ENCODE peak calls at places on chromosomes 2 and 18, in four cellular contexts. X is WTC11, V is GM12878, M is SK-N-SH. D is an unnamed sample.

GRCh38 chr2:185208261-185208660 is 530.3 kb upstream of the FSIP2 start:
- DNase-seq in X (peak), V (no peak), M (peak), D (no peak)

GRCh38 chr2:47274054-47274779 is 119.1 kb upstream of the STPG4 start:
- DNase-seq in X (no peak), V (no peak), M (no peak), D (no peak)

GRCh38 chr2:230602562-230603230 is 109.9 kb upstream of the CAB39 start:
- DNase-seq in X (no peak), V (no peak), M (no peak), D (no peak)

GRCh38 chr2:170815311-170815710 is 1.4 kb upstream of the GAD1 start:
- DNase-seq in X (no peak), V (no peak), M (no peak), D (no peak)

GRCh38 chr2:124261456-124261855 is 236.4 kb downstream of the CNTNAP5 start:
- DNase-seq in X (no peak), V (no peak), M (no peak), D (no peak)

GRCh38 chr2:85913854-85914524 is 25.2 kb upstream of the ST3GAL5 start:
- DNase-seq in X (no peak), V (no peak), M (no peak), D (no peak)

GRCh38 chr2:42182654-42183308 is 13.6 kb downstream of the EML4 start:
- DNase-seq in X (no peak), V (no peak), M (no peak), D (no peak)

GRCh38 chr2:209383212-209383611 is 40.6 kb upstream of the MAP2 start:
- DNase-seq in X (no peak), V (no peak), M (no peak), D (no peak)

GRCh38 chr2:111100087-111100764 is 20.5 kb upstream of the BCL2L11 start:
- DNase-seq in X (no peak), V (no peak), M (no peak), D (no peak)

GRCh38 chr2:8848328-8849100 is 11.1 kb upstream of the KIDINS220 start:
- DNase-seq in X (no peak), V (no peak), M (no peak), D (no peak)

GRCh38 chr2:240642806-240643092 is 17.5 kb downstream of the GPR35 start:
- DNase-seq in X (no peak), V (no peak), M (no peak), D (no peak)

GRCh38 chr2:77522883-77523282 is 707 bp upstream of the LRRTM4 start:
- DNase-seq in X (no peak), V (no peak), M (no peak), D (no peak)

GRCh38 chr2:133498166-133498565 is 70.1 kb downstream of the NCKAP5 start:
- DNase-seq in X (no peak), V (no peak), M (no peak), D (no peak)

GRCh38 chr2:101781730-101782426 is 84.4 kb downstream of the MAP4K4 start:
- DNase-seq in X (no peak), V (no peak), M (no peak), D (no peak)

GRCh38 chr2:17827306-17827705 is 11.0 kb downstream of the MSGN1 start:
- DNase-seq in X (no peak), V (no peak), M (no peak), D (no peak)

GRCh38 chr2:147231607-147232006 is 613.2 kb upstream of the ACVR2A start:
- DNase-seq in X (no peak), V (no peak), M (no peak), D (no peak)

GRCh38 chr2:149686677-149687427 is 99.3 kb upstream of the MMADHC start:
- DNase-seq in X (no peak), V (no peak), M (peak), D (no peak)

GRCh38 chr2:120391905-120392665 is 46.1 kb downstream of the INHBB start:
- DNase-seq in X (no peak), V (no peak), M (no peak), D (no peak)

GRCh38 chr2:239991689-239992314 is 33.3 kb downstream of the NDUFA10 start:
- DNase-seq in X (no peak), V (no peak), M (peak), D (peak)

GRCh38 chr2:202127793-202128215 is 54.7 kb downstream of the KIAA2012 start:
- DNase-seq in X (no peak), V (no peak), M (no peak), D (no peak)

GRCh38 chr2:160354677-160355076 is 138.9 kb downstream of the RBMS1 start:
- DNase-seq in X (no peak), V (no peak), M (no peak), D (no peak)

GRCh38 chr2:38731684-38732221 is 19.4 kb downstream of the SRSF7 start:
- DNase-seq in X (no peak), V (no peak), M (no peak), D (no peak)

GRCh38 chr18:26386002-26386401 is 159.8 kb downstream of the TAF4B start:
- DNase-seq in X (no peak), V (no peak), M (no peak), D (no peak)

GRCh38 chr2:159760321-159760720 is 37.7 kb downstream of the CD302 start:
- DNase-seq in X (no peak), V (no peak), M (no peak), D (no peak)

GRCh38 chr18:78726326-78727056 is 253.1 kb upstream of the SALL3 start:
- DNase-seq in X (no peak), V (no peak), M (no peak), D (no peak)

GRCh38 chr2:101328474-101329007 is 20.0 kb upstream of the RNF149 start:
- DNase-seq in X (no peak), V (peak), M (no peak), D (no peak)

GRCh38 chr18:41371718-41372117 is 583.3 kb upstream of the PIK3C3 start:
- DNase-seq in X (no peak), V (no peak), M (peak), D (no peak)

GRCh38 chr18:52607985-52608384 is 268.0 kb downstream of the DCC start:
- DNase-seq in X (no peak), V (no peak), M (no peak), D (no peak)

GRCh38 chr2:197159681-197160211 is 150.8 kb downstream of the ANKRD44 start:
- DNase-seq in X (no peak), V (no peak), M (no peak), D (no peak)

GRCh38 chr2:128686498-128686861 is 367.8 kb upstream of the HS6ST1 start:
- DNase-seq in X (no peak), V (no peak), M (no peak), D (no peak)

GRCh38 chr2:42360890-42361727 is at the start of gene COX7A2L:
- DNase-seq in X (peak), V (peak), M (peak), D (peak)

GRCh38 chr2:96265349-96265839 is 403 bp downstream of the TMEM127 start:
- DNase-seq in X (peak), V (no peak), M (peak), D (peak)

GRCh38 chr2:170878061-170878460 is 51.0 kb upstream of the GORASP2 start:
- DNase-seq in X (no peak), V (no peak), M (no peak), D (no peak)

GRCh38 chr2:191580581-191580980 is 97.4 kb upstream of the NABP1 start:
- DNase-seq in X (no peak), V (no peak), M (no peak), D (no peak)

GRCh38 chr18:9838144-9838877 is 47.5 kb upstream of the TXNDC2 start:
- DNase-seq in X (peak), V (no peak), M (no peak), D (no peak)

GRCh38 chr18:73987247-73987980 is 160.2 kb downstream of the FBXO15 start:
- DNase-seq in X (no peak), V (no peak), M (no peak), D (no peak)

GRCh38 chr2:16774091-16774490 is 108.5 kb upstream of the CYRIA start:
- DNase-seq in X (no peak), V (no peak), M (no peak), D (no peak)

GRCh38 chr2:16774980-16775963 is 109.6 kb upstream of the CYRIA start:
- DNase-seq in X (peak), V (no peak), M (peak), D (peak)

GRCh38 chr2:16777123-16777872 is 111.7 kb upstream of the CYRIA start:
- DNase-seq in X (no peak), V (no peak), M (no peak), D (no peak)

GRCh38 chr2:16767789-16768188 is 102.2 kb upstream of the CYRIA start:
- DNase-seq in X (no peak), V (no peak), M (no peak), D (no peak)

DNA sequence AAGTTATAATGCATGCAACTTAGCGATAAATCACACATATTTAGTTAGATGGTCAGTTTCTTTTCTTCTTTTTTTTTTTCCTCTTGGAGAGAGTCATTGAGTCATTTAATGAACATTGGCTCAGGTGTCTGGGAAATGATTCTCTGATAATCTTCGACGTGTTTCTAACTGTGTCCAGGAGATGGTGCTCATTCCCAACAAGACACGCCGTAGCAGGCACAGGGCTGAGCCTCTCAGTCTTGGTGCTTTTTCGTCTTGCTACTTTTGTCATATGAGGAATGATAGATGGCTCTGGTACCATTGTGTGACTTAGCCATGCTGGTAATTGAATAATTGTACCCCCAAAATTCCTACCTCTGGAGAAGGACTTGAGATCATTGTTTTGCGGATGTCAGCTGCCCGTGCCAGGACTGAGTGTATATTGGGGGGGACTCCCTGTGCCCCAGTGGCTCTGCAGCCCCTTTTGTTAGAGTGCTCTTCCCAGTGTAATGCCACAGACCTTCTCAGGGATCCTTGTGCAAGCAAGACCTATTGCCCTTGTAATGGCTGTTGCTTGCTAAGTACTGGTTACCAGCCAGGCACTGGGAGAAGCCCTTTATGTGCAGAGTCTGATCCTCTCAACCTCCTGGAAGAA is 107.6 kb upstream of the CYRIA start:
- DNase-seq in X (peak), V (no peak), M (peak), D (peak)
- TF ChIP-seq USF1 in X (no peak), V (no peak), M (no peak), D (no peak)

DNA sequence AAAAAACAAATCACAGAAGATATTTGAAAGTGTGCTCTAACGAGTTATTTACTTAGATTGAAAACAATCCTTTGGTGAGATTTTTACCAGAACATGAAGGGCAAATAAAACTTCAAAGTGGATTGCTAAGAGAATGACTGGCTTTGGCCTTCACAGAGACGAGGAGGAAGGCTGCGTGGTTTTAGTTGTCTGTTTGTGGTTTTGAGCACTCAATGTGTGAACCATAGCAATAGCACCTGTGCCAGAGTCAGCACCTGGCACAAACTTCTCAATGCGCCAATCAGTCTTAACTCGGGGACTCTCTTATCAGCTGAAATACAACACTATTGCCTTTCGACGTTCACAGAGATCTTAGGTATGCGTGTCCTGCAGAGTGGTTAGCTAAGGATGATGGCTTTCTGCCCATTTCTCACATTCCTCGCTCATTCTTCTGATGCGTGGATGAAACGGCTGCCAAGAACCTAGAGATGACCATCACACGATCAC is 70.0 kb downstream of the MBP start:
- DNase-seq in X (no peak), V (peak), M (no peak), D (no peak)
- TF ChIP-seq USF1 in X (no peak), V (no peak), M (no peak), D (no peak)

DNA sequence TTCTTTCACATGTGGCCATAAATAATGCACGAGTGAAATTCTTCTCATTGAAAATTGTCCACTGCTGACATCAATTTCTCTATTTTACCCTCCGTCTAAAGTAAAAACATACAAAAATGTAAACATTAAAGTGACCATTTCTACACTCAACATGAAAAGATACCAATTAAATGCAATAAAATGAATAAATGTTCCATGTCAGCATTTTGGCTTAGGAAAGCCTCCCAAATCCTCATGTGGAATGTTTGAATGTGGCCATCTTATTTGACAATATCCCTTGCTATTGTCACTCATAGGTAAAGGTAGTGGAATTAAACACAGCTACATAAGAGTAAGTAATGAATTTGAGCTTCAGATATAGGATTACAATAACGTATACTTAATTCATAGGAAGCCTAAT is 60.8 kb downstream of the ZNF521 start:
- DNase-seq in X (no peak), V (no peak), M (no peak), D (no peak)
- TF ChIP-seq USF1 in X (no peak), V (no peak), M (no peak), D (no peak)

GRCh38 chr2:236912316-236913153 is 173.2 kb upstream of the COPS8 start:
- DNase-seq in X (no peak), V (no peak), M (peak), D (no peak)
- TF ChIP-seq USF1 in X (no peak), V (no peak), M (no peak), D (no peak)

DNA sequence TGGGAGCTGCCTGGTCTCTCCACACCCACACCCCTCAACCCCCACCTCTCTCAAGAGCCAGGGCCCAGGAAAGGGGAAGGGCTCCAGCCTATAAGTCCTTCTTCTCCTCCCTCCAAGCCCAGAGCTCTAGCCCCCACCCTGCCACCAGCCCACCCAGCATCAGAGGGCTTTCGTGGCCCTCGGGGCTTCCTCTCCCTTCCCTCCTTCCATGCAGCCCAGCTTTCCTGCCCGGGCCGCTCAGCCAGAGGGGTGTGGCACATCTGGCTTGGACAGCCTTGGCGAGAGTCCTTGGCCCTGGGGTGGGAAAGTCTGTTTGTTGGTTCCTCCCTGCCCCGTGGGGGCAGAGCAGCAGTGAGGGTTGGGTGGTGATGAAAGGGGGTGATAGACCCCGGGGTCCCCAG is 7.1 kb downstream of the TNS1 start:
- DNase-seq in X (no peak), V (no peak), M (peak), D (no peak)
- TF ChIP-seq USF1 in X (no peak), V (no peak), M (no peak), D (no peak)

GRCh38 chr2:10236571-10237391 is 65.9 kb upstream of the HPCAL1 start:
- DNase-seq in X (no peak), V (no peak), M (peak), D (no peak)

GRCh38 chr2:10235099-10235908 is 67.4 kb upstream of the HPCAL1 start:
- DNase-seq in X (peak), V (no peak), M (no peak), D (no peak)

GRCh38 chr2:10234409-10235094 is 68.2 kb upstream of the HPCAL1 start:
- DNase-seq in X (peak), V (no peak), M (no peak), D (no peak)

GRCh38 chr2:10237392-10238321 is 65.0 kb upstream of the HPCAL1 start:
- DNase-seq in X (peak), V (no peak), M (no peak), D (no peak)

GRCh38 chr2:10235909-10236550 is 66.7 kb upstream of the HPCAL1 start:
- DNase-seq in X (no peak), V (no peak), M (no peak), D (no peak)
- TF ChIP-seq USF1 in X (no peak), V (no peak), M (no peak), D (no peak)

GRCh38 chr2:70374616-70375015 is 72.7 kb upstream of the FAM136A start:
- DNase-seq in X (no peak), V (no peak), M (no peak), D (no peak)

GRCh38 chr2:70369082-70369481 is 67.2 kb upstream of the FAM136A start:
- DNase-seq in X (no peak), V (no peak), M (no peak), D (no peak)

GRCh38 chr2:70367722-70368323 is 66.0 kb upstream of the FAM136A start:
- DNase-seq in X (peak), V (no peak), M (no peak), D (no peak)

GRCh38 chr2:70368545-70368944 is 66.7 kb upstream of the FAM136A start:
- DNase-seq in X (no peak), V (no peak), M (no peak), D (no peak)

GRCh38 chr2:70371753-70372152 is 69.9 kb upstream of the FAM136A start:
- DNase-seq in X (no peak), V (no peak), M (no peak), D (no peak)
- TF ChIP-seq USF1 in X (no peak), V (no peak), M (no peak), D (no peak)

DNA sequence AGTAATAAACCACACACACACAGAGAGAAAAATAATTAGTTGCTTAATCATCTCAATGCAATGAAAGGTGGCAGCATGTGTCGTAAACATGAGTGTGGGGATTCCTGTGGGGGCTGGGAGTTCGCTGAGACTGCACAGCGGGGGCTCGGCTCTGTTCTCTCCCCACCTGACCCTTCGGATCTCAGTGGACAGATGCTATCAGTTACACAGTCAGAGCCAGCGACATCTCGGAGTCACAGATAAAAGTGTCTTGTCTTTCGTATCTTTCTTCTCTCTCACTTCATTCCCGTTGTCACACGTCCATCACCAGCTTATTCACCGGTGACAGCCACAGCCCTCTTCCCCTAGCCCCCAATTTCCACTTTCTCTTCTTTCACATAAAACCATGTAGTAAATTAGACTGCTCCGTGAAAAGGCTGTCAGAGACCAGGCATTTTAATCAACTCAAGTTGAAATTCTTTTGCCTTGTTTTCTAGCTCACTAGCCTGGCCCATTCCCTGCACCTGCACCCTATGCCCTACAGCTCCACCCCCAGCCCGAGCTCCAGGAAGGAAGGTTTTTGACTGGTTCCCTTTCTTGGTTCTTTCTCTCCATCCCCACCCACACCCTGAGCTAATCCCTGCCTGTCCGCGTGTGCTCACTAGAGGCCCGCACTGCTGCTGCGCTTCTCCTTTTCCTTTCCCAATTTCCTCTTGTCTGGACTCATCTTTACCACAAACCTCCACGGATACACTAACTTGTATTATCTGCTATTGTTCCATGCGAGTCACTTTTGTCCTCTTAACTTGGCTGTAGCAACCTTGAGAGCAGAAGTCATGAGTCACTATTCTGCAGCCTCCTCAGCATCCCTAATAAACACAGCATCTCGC is 36.8 kb downstream of the COLEC12 start:
- DNase-seq in X (no peak), V (no peak), M (no peak), D (no peak)
- TF ChIP-seq USF1 in X (no peak), V (no peak), M (no peak), D (no peak)

GRCh38 chr2:215811409-215812355 is 201.7 kb downstream of the MREG start:
- DNase-seq in X (no peak), V (peak), M (no peak), D (no peak)
- TF ChIP-seq USF1 in X (no peak), V (no peak), M (no peak), D (no peak)

GRCh38 chr2:140597205-140597604 is 1533.6 kb downstream of the LRP1B start:
- DNase-seq in X (no peak), V (no peak), M (no peak), D (no peak)

GRCh38 chr2:140595107-140595506 is 1535.7 kb downstream of the LRP1B start:
- DNase-seq in X (no peak), V (no peak), M (no peak), D (no peak)

GRCh38 chr2:140597836-140598235 is 1533.0 kb downstream of the LRP1B start:
- DNase-seq in X (peak), V (no peak), M (no peak), D (no peak)

GRCh38 chr2:140593159-140593558 is 1537.7 kb downstream of the LRP1B start:
- DNase-seq in X (no peak), V (no peak), M (no peak), D (no peak)

GRCh38 chr2:140596447-140596846 is 1534.4 kb downstream of the LRP1B start:
- DNase-seq in X (no peak), V (peak), M (no peak), D (no peak)
- TF ChIP-seq USF1 in X (no peak), V (no peak), M (no peak), D (no peak)

D was measured in K562.